ENCODE peak calls at places on chromosomes 13 and 19, in eight cellular contexts. D, R, K, J, Z, S, A and E are unnamed samples.

GRCh38 chr19:8697671-8698432 is 743 bp downstream of the ACTL9 start:
- DNase-seq in J (no peak), S (no peak), A (no peak), Z (no peak), R (no peak), K (no peak), D (no peak), E (no peak)

GRCh38 chr19:37128821-37129177 is 43.7 kb downstream of the ZNF585A start:
- DNase-seq in K (no peak), R (no peak), J (no peak), A (no peak), S (no peak), Z (no peak), D (no peak), E (no peak)

GRCh38 chr13:60788156-60788829 is 391.3 kb downstream of the TDRD3 start:
- DNase-seq in A (no peak), S (peak), R (no peak), K (no peak), D (no peak), J (no peak), Z (no peak), E (no peak)

GRCh38 chr19:17893766-17894165 is 22.0 kb downstream of the SLC5A5 start:
- DNase-seq in S (no peak), R (no peak), K (no peak), D (no peak), J (no peak), Z (no peak), A (no peak), E (no peak)

GRCh38 chr13:45468676-45469075 is 3.9 kb downstream of the COG3 start:
- DNase-seq in J (no peak), K (peak), A (no peak), D (no peak), Z (no peak), S (no peak), R (no peak), E (no peak)

GRCh38 chr13:64850017-64850416 is 2380.1 kb downstream of the PCDH9 start:
- DNase-seq in K (no peak), Z (no peak), A (no peak), D (no peak), R (no peak), J (no peak), S (no peak), E (no peak)

GRCh38 chr13:75550159-75550567 is 572 bp downstream of the UCHL3 start:
- DNase-seq in S (peak), K (peak), J (peak), A (no peak), Z (peak), R (no peak), D (no peak), E (peak)

GRCh38 chr13:30172593-30173300 is 134.6 kb downstream of the KATNAL1 start:
- DNase-seq in Z (no peak), S (no peak), K (no peak), R (no peak), A (no peak), D (no peak), J (no peak), E (no peak)

GRCh38 chr13:36834299-36834698 is 15.3 kb downstream of the RFXAP start:
- DNase-seq in R (no peak), D (no peak), A (no peak), J (no peak), S (peak), K (no peak), Z (no peak), E (no peak)

GRCh38 chr13:52405767-52406494 is at the start of gene THSD1:
- DNase-seq in A (no peak), Z (no peak), J (peak), S (no peak), R (no peak), K (no peak), D (no peak), E (peak)

GRCh38 chr19:55156202-55157063 is 1.1 kb downstream of the TNNI3 start:
- DNase-seq in R (no peak), K (peak), J (peak), S (no peak), D (no peak), Z (no peak), A (no peak), E (peak)

GRCh38 chr13:57935965-57936364 is 304.4 kb downstream of the PCDH17 start:
- DNase-seq in R (no peak), J (no peak), Z (no peak), K (no peak), A (no peak), D (no peak), S (no peak), E (no peak)